ENCODE peak calls at places on chromosomes 12 and 14, in ten cellular contexts. V is left lung, E is GM12865, G is suprapubic skin, A is mammary epithelial cell, X is heart left ventricle, Z is HepG2, I is endodermal cell, B is astrocyte of the spinal cord, D is fibroblast of lung. L is an unnamed sample.

GRCh38 chr12:87660987-87661769 is 368.0 kb downstream of the C12orf50 start:
- DNase-seq in D (peak), X (no peak), B (no peak), Z (no peak), I (no peak), G (no peak), A (peak), E (no peak), V (no peak), L (no peak)

GRCh38 chr12:109777544-109777943 is 55.7 kb downstream of the TRPV4 start:
- DNase-seq in X (no peak), G (no peak), E (peak), D (peak), B (no peak), A (peak), Z (peak), I (peak), V (no peak), L (no peak)

GRCh38 chr12:113477842-113478215 is 6.2 kb upstream of the LHX5 start:
- DNase-seq in X (no peak), B (no peak), I (no peak), E (no peak), A (no peak), V (no peak), D (no peak), G (no peak), Z (no peak), L (no peak)

GRCh38 chr14:56295743-56296142 is 177.5 kb downstream of the PELI2 start:
- DNase-seq in Z (no peak), I (no peak), X (no peak), E (no peak), D (no peak), A (peak), G (no peak), B (no peak), V (no peak), L (no peak)

GRCh38 chr14:71497645-71498086 is 434.6 kb upstream of the RGS6 start:
- DNase-seq in I (no peak), D (peak), B (peak), X (no peak), V (no peak), E (peak), G (no peak), Z (no peak), A (peak), L (no peak)

GRCh38 chr14:59356783-59357182 is 108.4 kb downstream of the GPR135 start:
- DNase-seq in Z (no peak), E (peak), B (no peak), A (no peak), D (no peak), V (no peak), G (no peak), I (no peak), X (no peak), L (no peak)

GRCh38 chr12:56020437-56021189 is at the start of gene IKZF4:
- DNase-seq in A (no peak), E (no peak), V (no peak), Z (no peak), B (peak), I (peak), D (peak), G (no peak), X (peak), L (no peak)

GRCh38 chr14:91405241-91405721 is 12.3 kb downstream of the CCDC88C start:
- DNase-seq in G (no peak), Z (no peak), D (no peak), V (no peak), E (no peak), I (no peak), A (no peak), X (no peak), B (no peak), L (no peak)

GRCh38 chr12:109681986-109682707 is 31.5 kb upstream of the FAM222A start:
- DNase-seq in B (no peak), Z (no peak), I (no peak), E (no peak), G (no peak), X (no peak), V (no peak), D (no peak), A (no peak), L (no peak)

GRCh38 chr12:2034633-2035420 is 18.0 kb upstream of the CACNA1C start:
- DNase-seq in A (peak), E (peak), X (peak), I (peak), B (peak), G (peak), D (peak), Z (peak), V (peak), L (peak)

GRCh38 chr12:63915105-63915830 is 70.8 kb downstream of the SRGAP1 start:
- DNase-seq in Z (no peak), V (no peak), D (peak), B (peak), A (peak), G (no peak), I (no peak), X (no peak), E (no peak), L (no peak)

GRCh38 chr12:121535150-121536057 is 45.4 kb downstream of the KDM2B start:
- DNase-seq in I (no peak), V (no peak), D (no peak), G (no peak), E (no peak), A (no peak), Z (no peak), X (no peak), B (no peak), L (no peak)

GRCh38 chr12:12507121-12507520 is 55.5 kb downstream of the DUSP16 start:
- DNase-seq in Z (no peak), B (no peak), I (no peak), X (no peak), E (no peak), A (no peak), D (no peak), V (no peak), G (no peak), L (no peak)

GRCh38 chr12:100154472-100155247 is 12.0 kb upstream of the BLTP3B start:
- DNase-seq in X (peak), A (peak), G (peak), V (peak), I (peak), D (peak), B (peak), E (peak), Z (peak), L (no peak)

GRCh38 chr14:91277546-91278382 is 33.3 kb upstream of the GPR68 start:
- DNase-seq in B (no peak), E (no peak), A (peak), I (no peak), X (no peak), D (no peak), Z (no peak), V (no peak), G (no peak), L (no peak)

GRCh38 chr12:50174971-50175715 is 8.0 kb upstream of the CERS5 start:
- DNase-seq in E (peak), G (no peak), D (peak), B (peak), V (no peak), X (peak), A (no peak), Z (peak), I (no peak), L (no peak)

GRCh38 chr14:32761381-32761968 is 177.2 kb upstream of the NPAS3 start:
- DNase-seq in I (no peak), D (peak), G (no peak), X (no peak), V (no peak), A (no peak), E (no peak), B (peak), Z (no peak), L (no peak)

GRCh38 chr14:76917158-76917596 is 91.0 kb downstream of the LRRC74A start:
- DNase-seq in D (peak), E (peak), A (peak), X (peak), G (no peak), Z (peak), B (peak), I (peak), V (no peak), L (no peak)

GRCh38 chr14:95134304-95134933 is 22.9 kb downstream of the DICER1 start:
- DNase-seq in D (no peak), E (no peak), B (no peak), G (no peak), A (peak), X (no peak), Z (no peak), V (peak), I (no peak), L (no peak)

GRCh38 chr14:32382704-32383103 is 53.6 kb downstream of the AKAP6 start:
- DNase-seq in E (peak), A (peak), B (peak), G (no peak), X (no peak), I (peak), V (no peak), Z (no peak), D (peak), L (no peak)

GRCh38 chr12:95473440-95473946 is 459 bp upstream of the METAP2 start:
- DNase-seq in D (peak), G (no peak), I (no peak), Z (peak), V (no peak), X (peak), E (peak), B (no peak), A (peak), L (no peak)

GRCh38 chr12:55687746-55688145 is 20.0 kb downstream of the ITGA7 start:
- DNase-seq in V (no peak), D (no peak), E (peak), G (no peak), I (no peak), B (no peak), X (no peak), A (peak), Z (no peak), L (no peak)

GRCh38 chr12:69982081-69982480 is 157.1 kb downstream of the MYRFL start:
- DNase-seq in A (no peak), I (no peak), B (no peak), D (no peak), Z (no peak), G (no peak), E (no peak), X (no peak), V (no peak), L (no peak)

GRCh38 chr14:99565383-99565782 is 38.6 kb downstream of the CCDC85C start:
- DNase-seq in Z (no peak), B (no peak), A (no peak), I (no peak), D (no peak), E (no peak), X (no peak), G (no peak), V (no peak), L (no peak)

GRCh38 chr14:56471056-56471455 is 108.5 kb upstream of the TMEM260 start:
- DNase-seq in G (no peak), A (no peak), B (no peak), D (no peak), I (no peak), E (no peak), Z (no peak), X (no peak), V (no peak), L (no peak)

DNA sequence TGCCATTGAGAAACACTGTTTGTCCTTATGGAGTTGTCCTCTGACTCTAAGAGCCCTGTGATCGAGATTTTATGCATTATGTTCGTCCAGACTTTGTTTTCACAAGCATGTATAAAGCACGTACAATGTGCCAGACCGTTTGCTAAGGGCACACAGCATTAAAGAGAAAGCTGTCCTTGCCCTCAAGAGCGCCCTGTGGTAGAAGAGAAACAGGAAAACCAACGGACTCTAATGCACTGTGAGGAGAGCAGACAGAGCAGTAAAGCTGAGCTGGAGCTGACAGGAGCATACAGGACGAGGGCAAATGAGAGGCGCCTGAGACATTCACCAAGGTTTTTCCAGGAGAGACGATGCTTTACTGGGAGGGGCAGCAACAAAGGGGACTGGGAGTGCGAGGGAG is 66.2 kb upstream of the OVCH1 start:
- DNase-seq in A (no peak), E (peak), D (no peak), Z (no peak), B (no peak), X (no peak), G (no peak), V (no peak), I (no peak), L (no peak)
- H3K4me3 ChIP-seq in A (no peak), E (peak), D (no peak), Z (no peak), B (no peak), X (no peak), G (no peak), V (no peak), I (no peak), L (peak)

GRCh38 chr12:111287125-111287900 is 81.6 kb downstream of the PHETA1 start:
- DNase-seq in I (no peak), D (no peak), E (no peak), X (no peak), Z (no peak), V (no peak), A (no peak), B (no peak), G (no peak), L (no peak)

GRCh38 chr12:111288771-111289170 is 80.1 kb downstream of the PHETA1 start:
- DNase-seq in I (no peak), B (no peak), V (no peak), G (no peak), Z (no peak), D (no peak), A (no peak), E (no peak), X (no peak), L (no peak)

GRCh38 chr12:111295176-111295575 is 73.7 kb downstream of the PHETA1 start:
- DNase-seq in Z (no peak), G (no peak), B (no peak), D (no peak), V (peak), X (no peak), E (no peak), A (no peak), I (peak), L (no peak)

GRCh38 chr12:111293266-111294009 is 75.5 kb downstream of the PHETA1 start:
- DNase-seq in Z (no peak), V (peak), B (no peak), E (no peak), I (no peak), X (no peak), A (no peak), D (no peak), G (no peak), L (no peak)

DNA sequence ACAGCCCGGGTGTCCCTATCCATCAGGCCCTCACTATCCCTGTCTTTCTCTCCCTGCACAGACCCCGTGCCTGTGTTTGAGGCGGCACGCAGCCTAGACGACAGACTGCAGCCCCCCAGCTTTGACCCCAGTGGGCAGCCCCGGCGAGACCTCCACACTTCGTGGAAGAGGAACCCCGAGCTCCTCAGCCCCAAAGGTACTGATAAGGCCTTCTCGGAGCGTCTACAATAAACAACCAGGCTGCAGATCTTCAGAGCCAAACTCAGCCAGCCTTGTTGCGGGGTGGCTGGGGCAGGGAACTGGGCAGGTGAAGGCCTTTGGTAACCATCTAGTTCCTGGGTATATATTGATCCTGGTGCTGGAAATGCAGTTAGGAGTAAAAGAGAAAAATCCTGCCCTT is 77.5 kb downstream of the PHETA1 start:
- DNase-seq in E (no peak), X (no peak), B (no peak), V (no peak), A (no peak), I (no peak), Z (no peak), D (no peak), G (no peak), L (no peak)
- H3K4me3 ChIP-seq in E (no peak), X (no peak), B (no peak), V (no peak), A (no peak), I (no peak), Z (no peak), D (no peak), G (no peak), L (no peak)

GRCh38 chr12:71872999-71873398 is 33.4 kb downstream of the TBC1D15 start:
- DNase-seq in V (no peak), A (no peak), B (no peak), G (no peak), X (no peak), E (no peak), D (no peak), Z (no peak), I (no peak), L (no peak)

GRCh38 chr12:71873821-71874220 is 34.3 kb downstream of the TBC1D15 start:
- DNase-seq in G (no peak), I (no peak), E (no peak), V (no peak), A (no peak), D (no peak), B (no peak), Z (no peak), X (no peak), L (no peak)

GRCh38 chr12:71872401-71872800 is 32.8 kb downstream of the TBC1D15 start:
- DNase-seq in E (no peak), V (no peak), Z (no peak), I (no peak), D (no peak), B (no peak), A (no peak), X (no peak), G (no peak), L (no peak)

GRCh38 chr12:71870409-71870808 is 30.9 kb downstream of the TBC1D15 start:
- DNase-seq in D (no peak), G (no peak), B (no peak), A (no peak), E (peak), X (no peak), V (no peak), I (no peak), Z (no peak), L (no peak)

GRCh38 chr12:71871116-71871515 is 31.6 kb downstream of the TBC1D15 start:
- DNase-seq in X (no peak), A (no peak), V (no peak), I (no peak), E (no peak), Z (no peak), D (peak), G (no peak), B (peak), L (no peak)
- H3K4me3 ChIP-seq in X (no peak), A (no peak), V (no peak), I (no peak), E (no peak), Z (no peak), D (no peak), G (no peak), B (no peak), L (no peak)

GRCh38 chr12:53739285-53740129 is 12.3 kb upstream of the CALCOCO1 start:
- DNase-seq in D (peak), I (peak), X (no peak), E (no peak), Z (no peak), A (no peak), B (no peak), V (no peak), G (no peak), L (no peak)
- H3K4me3 ChIP-seq in D (peak), I (peak), X (peak), E (no peak), Z (no peak), A (no peak), B (no peak), V (no peak), G (peak), L (peak)

L was measured in coronary artery.